ENCODE peak calls at places on chromosomes 4 and X, in eight cellular contexts. One of them, this sample, is unnamed.

GRCh38 chr4:76802546-76803021 is 95.4 kb downstream of the SOWAHB start:
- DNase-seq in fibroblast of mammary gland: no peak
- DNase-seq in left ventricle myocardium inferior: no peak
- DNase-seq in GM04503: no peak
- DNase-seq in left kidney: peak
- DNase-seq in NCI-H446 treated with DMSO at 0.1 percent for 48 hours: no peak
- DNase-seq in sciatic nerve: no peak
- DNase-seq in fibroblast of pulmonary artery: peak
- DNase-seq in this sample: no peak

GRCh38 chr4:52751349-52751911 is at the start of gene ERVMER34-1:
- DNase-seq in sciatic nerve: peak
- DNase-seq in left kidney: peak
- DNase-seq in NCI-H446 treated with DMSO at 0.1 percent for 48 hours: peak
- DNase-seq in left ventricle myocardium inferior: peak
- DNase-seq in GM04503: no peak
- DNase-seq in fibroblast of mammary gland: peak
- DNase-seq in fibroblast of pulmonary artery: peak
- DNase-seq in this sample: peak

GRCh38 chrX:45633419-45633818 is 432.7 kb upstream of the DIPK2B start:
- DNase-seq in NCI-H446 treated with DMSO at 0.1 percent for 48 hours: no peak
- DNase-seq in left ventricle myocardium inferior: no peak
- DNase-seq in sciatic nerve: no peak
- DNase-seq in GM04503: no peak
- DNase-seq in fibroblast of pulmonary artery: no peak
- DNase-seq in fibroblast of mammary gland: no peak
- DNase-seq in left kidney: no peak
- DNase-seq in this sample: no peak

GRCh38 chr4:48079972-48080391 is 54.1 kb downstream of the TXK start:
- DNase-seq in GM04503: no peak
- DNase-seq in left ventricle myocardium inferior: no peak
- DNase-seq in sciatic nerve: no peak
- DNase-seq in fibroblast of mammary gland: no peak
- DNase-seq in NCI-H446 treated with DMSO at 0.1 percent for 48 hours: no peak
- DNase-seq in left kidney: peak
- DNase-seq in fibroblast of pulmonary artery: peak
- DNase-seq in this sample: no peak

GRCh38 chr4:78186597-78187543 is 129.7 kb downstream of the FRAS1 start:
- DNase-seq in sciatic nerve: no peak
- DNase-seq in NCI-H446 treated with DMSO at 0.1 percent for 48 hours: no peak
- DNase-seq in fibroblast of mammary gland: no peak
- DNase-seq in left kidney: no peak
- DNase-seq in left ventricle myocardium inferior: no peak
- DNase-seq in fibroblast of pulmonary artery: no peak
- DNase-seq in GM04503: no peak
- DNase-seq in this sample: no peak

GRCh38 chr4:41359069-41359769 is 102.5 kb downstream of the UCHL1 start:
- DNase-seq in fibroblast of pulmonary artery: no peak
- DNase-seq in fibroblast of mammary gland: no peak
- DNase-seq in left ventricle myocardium inferior: no peak
- DNase-seq in left kidney: peak
- DNase-seq in sciatic nerve: no peak
- DNase-seq in NCI-H446 treated with DMSO at 0.1 percent for 48 hours: no peak
- DNase-seq in GM04503: no peak
- DNase-seq in this sample: no peak

GRCh38 chr4:41658106-41658505 is 90.4 kb downstream of the PHOX2B start:
- DNase-seq in GM04503: no peak
- DNase-seq in left ventricle myocardium inferior: no peak
- DNase-seq in left kidney: peak
- DNase-seq in NCI-H446 treated with DMSO at 0.1 percent for 48 hours: no peak
- DNase-seq in sciatic nerve: no peak
- DNase-seq in fibroblast of pulmonary artery: no peak
- DNase-seq in fibroblast of mammary gland: no peak
- DNase-seq in this sample: no peak

GRCh38 chrX:91434351-91435168 is at the start of gene PABPC5:
- DNase-seq in GM04503: peak
- DNase-seq in NCI-H446 treated with DMSO at 0.1 percent for 48 hours: no peak
- DNase-seq in fibroblast of mammary gland: peak
- DNase-seq in left kidney: peak
- DNase-seq in sciatic nerve: peak
- DNase-seq in fibroblast of pulmonary artery: peak
- DNase-seq in left ventricle myocardium inferior: peak
- DNase-seq in this sample: peak

GRCh38 chr4:125072269-125072668 is 242.5 kb upstream of the FAT4 start:
- DNase-seq in left ventricle myocardium inferior: no peak
- DNase-seq in GM04503: no peak
- DNase-seq in fibroblast of pulmonary artery: no peak
- DNase-seq in fibroblast of mammary gland: no peak
- DNase-seq in sciatic nerve: no peak
- DNase-seq in left kidney: no peak
- DNase-seq in NCI-H446 treated with DMSO at 0.1 percent for 48 hours: no peak
- DNase-seq in this sample: no peak

GRCh38 chrX:115234220-115234557 is 293 bp upstream of the LRCH2 start:
- DNase-seq in left ventricle myocardium inferior: no peak
- DNase-seq in fibroblast of pulmonary artery: peak
- DNase-seq in fibroblast of mammary gland: no peak
- DNase-seq in left kidney: no peak
- DNase-seq in NCI-H446 treated with DMSO at 0.1 percent for 48 hours: no peak
- DNase-seq in sciatic nerve: no peak
- DNase-seq in GM04503: no peak
- DNase-seq in this sample: no peak

GRCh38 chr4:82748781-82749504 is 49.7 kb downstream of the SCD5 start:
- DNase-seq in sciatic nerve: no peak
- DNase-seq in left ventricle myocardium inferior: no peak
- DNase-seq in fibroblast of mammary gland: no peak
- DNase-seq in GM04503: no peak
- DNase-seq in left kidney: no peak
- DNase-seq in NCI-H446 treated with DMSO at 0.1 percent for 48 hours: no peak
- DNase-seq in fibroblast of pulmonary artery: peak
- DNase-seq in this sample: no peak

GRCh38 chr4:22233257-22233656 is 282.6 kb downstream of the ADGRA3 start:
- DNase-seq in fibroblast of pulmonary artery: no peak
- DNase-seq in left kidney: no peak
- DNase-seq in fibroblast of mammary gland: no peak
- DNase-seq in GM04503: no peak
- DNase-seq in NCI-H446 treated with DMSO at 0.1 percent for 48 hours: no peak
- DNase-seq in left ventricle myocardium inferior: no peak
- DNase-seq in sciatic nerve: no peak
- DNase-seq in this sample: no peak